ENCODE peak calls at places on chromosomes 13 and 19, in five cellular contexts. One of them, this sample, is unnamed.

GRCh38 chr13:65149687-65150086 is 2080.4 kb downstream of the PCDH9 start:
- DNase-seq in stimulated activated CD4-positive, alpha-beta T cell treated with anti-CD3 and anti-CD28 coated beads, TNF-alpha, amount 100 ng/mL, for 24 hours: no peak
- DNase-seq in LHCN-M2: no peak
- DNase-seq in CD8-positive, alpha-beta memory T cell: no peak
- DNase-seq in AG20443: no peak
- DNase-seq in this sample: no peak

GRCh38 chr19:5809469-5809868 is 4.6 kb downstream of the NRTN start:
- DNase-seq in AG20443: no peak
- DNase-seq in CD8-positive, alpha-beta memory T cell: no peak
- DNase-seq in LHCN-M2: no peak
- DNase-seq in stimulated activated CD4-positive, alpha-beta T cell treated with anti-CD3 and anti-CD28 coated beads, TNF-alpha, amount 100 ng/mL, for 24 hours: no peak
- DNase-seq in this sample: no peak

GRCh38 chr19:974564-975257 is 9.4 kb upstream of the WDR18 start:
- DNase-seq in stimulated activated CD4-positive, alpha-beta T cell treated with anti-CD3 and anti-CD28 coated beads, TNF-alpha, amount 100 ng/mL, for 24 hours: no peak
- DNase-seq in LHCN-M2: no peak
- DNase-seq in AG20443: no peak
- DNase-seq in CD8-positive, alpha-beta memory T cell: no peak
- DNase-seq in this sample: no peak

GRCh38 chr19:42268704-42269517 is at the start of gene CIC:
- DNase-seq in stimulated activated CD4-positive, alpha-beta T cell treated with anti-CD3 and anti-CD28 coated beads, TNF-alpha, amount 100 ng/mL, for 24 hours: peak; percentile 98
- DNase-seq in LHCN-M2: peak; percentile 100
- DNase-seq in AG20443: peak; percentile 94
- DNase-seq in CD8-positive, alpha-beta memory T cell: peak; percentile 99
- DNase-seq in this sample: peak; percentile 99

GRCh38 chr19:17679526-17680234 is 8.5 kb downstream of the UNC13A start:
- DNase-seq in LHCN-M2: no peak
- DNase-seq in AG20443: no peak
- DNase-seq in stimulated activated CD4-positive, alpha-beta T cell treated with anti-CD3 and anti-CD28 coated beads, TNF-alpha, amount 100 ng/mL, for 24 hours: no peak
- DNase-seq in CD8-positive, alpha-beta memory T cell: no peak
- DNase-seq in this sample: no peak

GRCh38 chr19:7238091-7238490 is 56.1 kb downstream of the INSR start:
- DNase-seq in LHCN-M2: no peak
- DNase-seq in stimulated activated CD4-positive, alpha-beta T cell treated with anti-CD3 and anti-CD28 coated beads, TNF-alpha, amount 100 ng/mL, for 24 hours: no peak
- DNase-seq in CD8-positive, alpha-beta memory T cell: no peak
- DNase-seq in AG20443: no peak
- DNase-seq in this sample: no peak

GRCh38 chr19:11020423-11020822 is 59.6 kb downstream of the SMARCA4 start:
- DNase-seq in stimulated activated CD4-positive, alpha-beta T cell treated with anti-CD3 and anti-CD28 coated beads, TNF-alpha, amount 100 ng/mL, for 24 hours: no peak
- DNase-seq in LHCN-M2: no peak
- DNase-seq in AG20443: no peak
- DNase-seq in CD8-positive, alpha-beta memory T cell: no peak
- DNase-seq in this sample: no peak

GRCh38 chr13:30037306-30037705 is 186.9 kb upstream of the UBL3 start:
- DNase-seq in AG20443: peak; percentile 26
- DNase-seq in CD8-positive, alpha-beta memory T cell: no peak
- DNase-seq in stimulated activated CD4-positive, alpha-beta T cell treated with anti-CD3 and anti-CD28 coated beads, TNF-alpha, amount 100 ng/mL, for 24 hours: no peak
- DNase-seq in LHCN-M2: no peak
- DNase-seq in this sample: no peak

GRCh38 chr13:31909889-31910551 is 121.6 kb upstream of the FRY start:
- DNase-seq in CD8-positive, alpha-beta memory T cell: peak; percentile 31
- DNase-seq in LHCN-M2: peak; percentile 65
- DNase-seq in stimulated activated CD4-positive, alpha-beta T cell treated with anti-CD3 and anti-CD28 coated beads, TNF-alpha, amount 100 ng/mL, for 24 hours: peak; percentile 5
- DNase-seq in AG20443: peak; percentile 50
- DNase-seq in this sample: peak; percentile 17

GRCh38 chr19:1513492-1514294 is 874 bp upstream of the ADAMTSL5 start:
- DNase-seq in stimulated activated CD4-positive, alpha-beta T cell treated with anti-CD3 and anti-CD28 coated beads, TNF-alpha, amount 100 ng/mL, for 24 hours: peak; percentile 33
- DNase-seq in CD8-positive, alpha-beta memory T cell: peak; percentile 63
- DNase-seq in AG20443: peak; percentile 89
- DNase-seq in LHCN-M2: peak; percentile 15
- DNase-seq in this sample: peak; percentile 68

GRCh38 chr19:48321372-48321621 is 4.1 kb upstream of the EMP3 start:
- DNase-seq in CD8-positive, alpha-beta memory T cell: peak; percentile 92
- DNase-seq in stimulated activated CD4-positive, alpha-beta T cell treated with anti-CD3 and anti-CD28 coated beads, TNF-alpha, amount 100 ng/mL, for 24 hours: peak; percentile 86
- DNase-seq in LHCN-M2: peak; percentile 26
- DNase-seq in AG20443: peak; percentile 94
- DNase-seq in this sample: peak; percentile 92

GRCh38 chr13:108276060-108276459 is 6.5 kb downstream of the TNFSF13B start:
- DNase-seq in CD8-positive, alpha-beta memory T cell: no peak
- DNase-seq in LHCN-M2: no peak
- DNase-seq in stimulated activated CD4-positive, alpha-beta T cell treated with anti-CD3 and anti-CD28 coated beads, TNF-alpha, amount 100 ng/mL, for 24 hours: no peak
- DNase-seq in AG20443: peak; percentile 17
- DNase-seq in this sample: no peak

GRCh38 chr19:18495204-18495911 is 26.5 kb downstream of the ELL start:
- DNase-seq in AG20443: no peak
- DNase-seq in stimulated activated CD4-positive, alpha-beta T cell treated with anti-CD3 and anti-CD28 coated beads, TNF-alpha, amount 100 ng/mL, for 24 hours: no peak
- DNase-seq in CD8-positive, alpha-beta memory T cell: no peak
- DNase-seq in LHCN-M2: no peak
- DNase-seq in this sample: no peak

GRCh38 chr13:33721719-33722118 is 96.2 kb upstream of the RFC3 start:
- DNase-seq in stimulated activated CD4-positive, alpha-beta T cell treated with anti-CD3 and anti-CD28 coated beads, TNF-alpha, amount 100 ng/mL, for 24 hours: no peak
- DNase-seq in AG20443: peak; percentile 44
- DNase-seq in LHCN-M2: peak; percentile 71
- DNase-seq in CD8-positive, alpha-beta memory T cell: no peak
- DNase-seq in this sample: no peak

GRCh38 chr13:111659842-111660241 is 339.4 kb downstream of the TEX29 start:
- DNase-seq in CD8-positive, alpha-beta memory T cell: no peak
- DNase-seq in AG20443: no peak
- DNase-seq in stimulated activated CD4-positive, alpha-beta T cell treated with anti-CD3 and anti-CD28 coated beads, TNF-alpha, amount 100 ng/mL, for 24 hours: no peak
- DNase-seq in LHCN-M2: no peak
- DNase-seq in this sample: no peak

GRCh38 chr13:96214804-96215445 is 125.0 kb downstream of the HS6ST3 start:
- DNase-seq in LHCN-M2: no peak
- DNase-seq in AG20443: no peak
- DNase-seq in stimulated activated CD4-positive, alpha-beta T cell treated with anti-CD3 and anti-CD28 coated beads, TNF-alpha, amount 100 ng/mL, for 24 hours: no peak
- DNase-seq in CD8-positive, alpha-beta memory T cell: no peak
- DNase-seq in this sample: no peak

GRCh38 chr19:13762635-13763235 is 1.6 kb upstream of the MRI1 start:
- DNase-seq in LHCN-M2: no peak
- DNase-seq in CD8-positive, alpha-beta memory T cell: no peak
- DNase-seq in stimulated activated CD4-positive, alpha-beta T cell treated with anti-CD3 and anti-CD28 coated beads, TNF-alpha, amount 100 ng/mL, for 24 hours: no peak
- DNase-seq in AG20443: no peak
- DNase-seq in this sample: no peak

GRCh38 chr19:14472202-14472961 is 2.8 kb downstream of the PTGER1 start:
- DNase-seq in AG20443: peak; percentile 90
- DNase-seq in stimulated activated CD4-positive, alpha-beta T cell treated with anti-CD3 and anti-CD28 coated beads, TNF-alpha, amount 100 ng/mL, for 24 hours: peak; percentile 77
- DNase-seq in LHCN-M2: no peak
- DNase-seq in CD8-positive, alpha-beta memory T cell: peak; percentile 83
- DNase-seq in this sample: peak; percentile 80

GRCh38 chr19:14440049-14440448 is 6.9 kb downstream of the PKN1 start:
- DNase-seq in AG20443: no peak
- DNase-seq in CD8-positive, alpha-beta memory T cell: peak; percentile 77
- DNase-seq in LHCN-M2: no peak
- DNase-seq in stimulated activated CD4-positive, alpha-beta T cell treated with anti-CD3 and anti-CD28 coated beads, TNF-alpha, amount 100 ng/mL, for 24 hours: peak; percentile 70
- DNase-seq in this sample: peak; percentile 65

GRCh38 chr13:67224148-67224846 is 5.8 kb downstream of the PCDH9 start:
- DNase-seq in stimulated activated CD4-positive, alpha-beta T cell treated with anti-CD3 and anti-CD28 coated beads, TNF-alpha, amount 100 ng/mL, for 24 hours: peak; percentile 35
- DNase-seq in AG20443: peak; percentile 53
- DNase-seq in LHCN-M2: peak; percentile 80
- DNase-seq in CD8-positive, alpha-beta memory T cell: peak; percentile 53
- DNase-seq in this sample: peak; percentile 4

GRCh38 chr13:45055198-45055901 is 65.0 kb upstream of the GTF2F2 start:
- DNase-seq in stimulated activated CD4-positive, alpha-beta T cell treated with anti-CD3 and anti-CD28 coated beads, TNF-alpha, amount 100 ng/mL, for 24 hours: peak; percentile 33
- DNase-seq in AG20443: peak; percentile 79
- DNase-seq in LHCN-M2: peak; percentile 95
- DNase-seq in CD8-positive, alpha-beta memory T cell: no peak
- DNase-seq in this sample: peak; percentile 41

GRCh38 chr13:49499889-49500660 is 4.3 kb downstream of the PHF11 start:
- DNase-seq in stimulated activated CD4-positive, alpha-beta T cell treated with anti-CD3 and anti-CD28 coated beads, TNF-alpha, amount 100 ng/mL, for 24 hours: no peak
- DNase-seq in CD8-positive, alpha-beta memory T cell: no peak
- DNase-seq in AG20443: peak; percentile 72
- DNase-seq in LHCN-M2: peak; percentile 77
- DNase-seq in this sample: no peak

GRCh38 chr19:591099-591958 is 1.6 kb downstream of the HCN2 start:
- DNase-seq in CD8-positive, alpha-beta memory T cell: no peak
- DNase-seq in stimulated activated CD4-positive, alpha-beta T cell treated with anti-CD3 and anti-CD28 coated beads, TNF-alpha, amount 100 ng/mL, for 24 hours: no peak
- DNase-seq in AG20443: peak; percentile 67
- DNase-seq in LHCN-M2: no peak
- DNase-seq in this sample: no peak

GRCh38 chr13:41562083-41562482 is 104.7 kb downstream of the RGCC start:
- DNase-seq in AG20443: peak; percentile 82
- DNase-seq in stimulated activated CD4-positive, alpha-beta T cell treated with anti-CD3 and anti-CD28 coated beads, TNF-alpha, amount 100 ng/mL, for 24 hours: no peak
- DNase-seq in LHCN-M2: peak; percentile 88
- DNase-seq in CD8-positive, alpha-beta memory T cell: no peak
- DNase-seq in this sample: no peak

GRCh38 chr13:33494596-33495214 is 209.2 kb upstream of the STARD13 start:
- DNase-seq in LHCN-M2: peak; percentile 95
- DNase-seq in AG20443: peak; percentile 24
- DNase-seq in CD8-positive, alpha-beta memory T cell: no peak
- DNase-seq in stimulated activated CD4-positive, alpha-beta T cell treated with anti-CD3 and anti-CD28 coated beads, TNF-alpha, amount 100 ng/mL, for 24 hours: no peak
- DNase-seq in this sample: no peak

GRCh38 chr13:110110783-110111182 is 196.2 kb downstream of the COL4A1 start:
- DNase-seq in AG20443: no peak
- DNase-seq in CD8-positive, alpha-beta memory T cell: no peak
- DNase-seq in stimulated activated CD4-positive, alpha-beta T cell treated with anti-CD3 and anti-CD28 coated beads, TNF-alpha, amount 100 ng/mL, for 24 hours: no peak
- DNase-seq in LHCN-M2: no peak
- DNase-seq in this sample: no peak

GRCh38 chr19:48501446-48501960 is 10.1 kb downstream of the LMTK3 start:
- DNase-seq in AG20443: no peak
- DNase-seq in stimulated activated CD4-positive, alpha-beta T cell treated with anti-CD3 and anti-CD28 coated beads, TNF-alpha, amount 100 ng/mL, for 24 hours: no peak
- DNase-seq in LHCN-M2: no peak
- DNase-seq in CD8-positive, alpha-beta memory T cell: peak; percentile 67
- DNase-seq in this sample: peak; percentile 24

GRCh38 chr13:52599037-52599852 is 43.0 kb upstream of the HNRNPA1L2 start:
- DNase-seq in LHCN-M2: peak; percentile 71
- DNase-seq in stimulated activated CD4-positive, alpha-beta T cell treated with anti-CD3 and anti-CD28 coated beads, TNF-alpha, amount 100 ng/mL, for 24 hours: no peak
- DNase-seq in CD8-positive, alpha-beta memory T cell: no peak
- DNase-seq in AG20443: peak; percentile 29
- DNase-seq in this sample: no peak

GRCh38 chr13:48263196-48263595 is 30.2 kb downstream of the ITM2B start:
- DNase-seq in CD8-positive, alpha-beta memory T cell: no peak
- DNase-seq in AG20443: no peak
- DNase-seq in stimulated activated CD4-positive, alpha-beta T cell treated with anti-CD3 and anti-CD28 coated beads, TNF-alpha, amount 100 ng/mL, for 24 hours: no peak
- DNase-seq in LHCN-M2: peak; percentile 31
- DNase-seq in this sample: no peak

GRCh38 chr13:59439776-59440428 is 723.8 kb downstream of the DIAPH3 start:
- DNase-seq in CD8-positive, alpha-beta memory T cell: no peak
- DNase-seq in stimulated activated CD4-positive, alpha-beta T cell treated with anti-CD3 and anti-CD28 coated beads, TNF-alpha, amount 100 ng/mL, for 24 hours: no peak
- DNase-seq in AG20443: no peak
- DNase-seq in LHCN-M2: no peak
- DNase-seq in this sample: no peak

GRCh38 chr19:35824150-35824549 is 11.5 kb upstream of the PRODH2 start:
- DNase-seq in LHCN-M2: no peak
- DNase-seq in CD8-positive, alpha-beta memory T cell: no peak
- DNase-seq in stimulated activated CD4-positive, alpha-beta T cell treated with anti-CD3 and anti-CD28 coated beads, TNF-alpha, amount 100 ng/mL, for 24 hours: no peak
- DNase-seq in AG20443: no peak
- DNase-seq in this sample: no peak

GRCh38 chr19:40461669-40462221 is 3.8 kb downstream of the BLVRB start:
- DNase-seq in AG20443: no peak
- DNase-seq in stimulated activated CD4-positive, alpha-beta T cell treated with anti-CD3 and anti-CD28 coated beads, TNF-alpha, amount 100 ng/mL, for 24 hours: no peak
- DNase-seq in CD8-positive, alpha-beta memory T cell: no peak
- DNase-seq in LHCN-M2: no peak
- DNase-seq in this sample: no peak

GRCh38 chr13:28678809-28679208 is 19.9 kb downstream of the POMP start:
- DNase-seq in stimulated activated CD4-positive, alpha-beta T cell treated with anti-CD3 and anti-CD28 coated beads, TNF-alpha, amount 100 ng/mL, for 24 hours: no peak
- DNase-seq in LHCN-M2: no peak
- DNase-seq in AG20443: no peak
- DNase-seq in CD8-positive, alpha-beta memory T cell: no peak
- DNase-seq in this sample: no peak

GRCh38 chr13:20901668-20902437 is 693 bp downstream of the XPO4 start:
- DNase-seq in CD8-positive, alpha-beta memory T cell: no peak
- DNase-seq in stimulated activated CD4-positive, alpha-beta T cell treated with anti-CD3 and anti-CD28 coated beads, TNF-alpha, amount 100 ng/mL, for 24 hours: no peak
- DNase-seq in LHCN-M2: peak; percentile 44
- DNase-seq in AG20443: peak; percentile 49
- DNase-seq in this sample: peak; percentile 2

This sample was measured in activated T-helper 9 cell treated with anti-CD3 and anti-CD28 coated beads, Interleukin-2, amount 50 U/mL, for 16 hours.